ENCODE peak calls at places on chromosomes 4 and X, in four cellular contexts. C, V, Q and I are unnamed samples.

GRCh38 chrX:136028383-136028984 is 43.2 kb downstream of the SLC9A6 start:
- DNase-seq in V (no peak), C (peak), Q (no peak), I (no peak)

GRCh38 chr4:80788798-80789197 is 241.7 kb upstream of the BMP3 start:
- DNase-seq in Q (no peak), C (peak), V (no peak), I (no peak)

GRCh38 chr4:173317003-173317402 is 17.2 kb downstream of the HMGB2 start:
- DNase-seq in V (no peak), C (peak), Q (no peak), I (no peak)

GRCh38 chr4:83107636-83108035 is 6.9 kb downstream of the PLAC8 start:
- DNase-seq in C (no peak), Q (no peak), V (no peak), I (no peak)

GRCh38 chr4:36243355-36244256 is 708 bp downstream of the ARAP2 start:
- DNase-seq in V (no peak), Q (no peak), C (peak), I (peak)

GRCh38 chrX:9885150-9885549 is 82.0 kb upstream of the CLDN34 start:
- DNase-seq in V (peak), Q (peak), C (peak), I (peak)

GRCh38 chr4:791866-792630 is 33.9 kb downstream of the CPLX1 start:
- DNase-seq in C (no peak), V (peak), Q (peak), I (no peak)

GRCh38 chrX:72540318-72540717 is 32.3 kb downstream of the HDAC8 start:
- DNase-seq in C (peak), Q (no peak), V (no peak), I (no peak)

GRCh38 chr4:105002278-105002677 is 144.4 kb upstream of the TET2 start:
- DNase-seq in C (no peak), Q (no peak), V (no peak), I (no peak)

GRCh38 chrX:40104649-40105015 is 6.9 kb upstream of the BCOR start:
- DNase-seq in C (peak), Q (peak), V (no peak), I (no peak)

GRCh38 chr4:26161030-26161824 is 159.6 kb upstream of the RBPJ start:
- DNase-seq in Q (no peak), C (no peak), V (no peak), I (peak)

GRCh38 chr4:1045193-1045594 is 33.8 kb downstream of the FGFRL1 start:
- DNase-seq in Q (peak), C (no peak), V (peak), I (no peak)

GRCh38 chr4:166064706-166065105 is 191.7 kb downstream of the TLL1 start:
- DNase-seq in Q (no peak), V (no peak), C (no peak), I (no peak)

GRCh38 chr4:14262221-14262620 is 634.7 kb upstream of the BOD1L1 start:
- DNase-seq in Q (no peak), V (no peak), C (no peak), I (no peak)

GRCh38 chrX:151517421-151517820 is 46.1 kb upstream of the PASD1 start:
- DNase-seq in Q (no peak), C (no peak), V (no peak), I (no peak)

GRCh38 chrX:21691512-21692018 is 33.4 kb upstream of the KLHL34 start:
- DNase-seq in C (no peak), Q (no peak), V (no peak), I (no peak)

GRCh38 chr4:158722291-158722916 is 792 bp downstream of the PPID start:
- DNase-seq in C (peak), Q (no peak), V (peak), I (no peak)

GRCh38 chr4:140004580-140005314 is 149.2 kb downstream of the MAML3 start:
- DNase-seq in V (peak), Q (peak), C (peak), I (peak)

GRCh38 chrX:53262189-53262917 is 19.0 kb downstream of the IQSEC2 start:
- DNase-seq in C (no peak), V (no peak), Q (no peak), I (no peak)

GRCh38 chr4:10115271-10115656 is 1.3 kb downstream of the WDR1 start:
- DNase-seq in C (peak), Q (no peak), V (no peak), I (no peak)

GRCh38 chr4:145626623-145626982 is 7.4 kb downstream of the MMAA start:
- DNase-seq in C (no peak), Q (no peak), V (no peak), I (no peak)

GRCh38 chrX:107429090-107429489 is 20.4 kb upstream of the FRMPD3 start:
- DNase-seq in Q (no peak), C (peak), V (peak), I (no peak)

GRCh38 chrX:13190051-13190450 is 129.8 kb downstream of the ATXN3L start:
- DNase-seq in V (no peak), C (no peak), Q (no peak), I (no peak)

GRCh38 chrX:24424948-24425347 is 40.1 kb upstream of the PDK3 start:
- DNase-seq in Q (peak), V (no peak), C (peak), I (no peak)

GRCh38 chr4:138609943-138610350 is 367.8 kb upstream of the SLC7A11 start:
- DNase-seq in C (peak), V (no peak), Q (no peak), I (no peak)

GRCh38 chr4:173332963-173333657 is 1.0 kb downstream of the HMGB2 start:
- DNase-seq in C (peak), Q (no peak), V (no peak), I (no peak)

GRCh38 chr4:110508827-110509446 is 33.0 kb downstream of the ENPEP start:
- DNase-seq in V (no peak), Q (no peak), C (peak), I (no peak)

GRCh38 chr4:80335554-80336358 is at the start of gene CFAP299:
- DNase-seq in C (peak), V (peak), Q (peak), I (peak)

GRCh38 chr4:112199041-112199440 is 32.5 kb upstream of the AP1AR start:
- DNase-seq in C (no peak), V (no peak), Q (no peak), I (no peak)

GRCh38 chr4:154389142-154389541 is 102.5 kb downstream of the DCHS2 start:
- DNase-seq in V (no peak), C (no peak), Q (no peak), I (no peak)

GRCh38 chr4:184003433-184003832 is 98.3 kb downstream of the STOX2 start:
- DNase-seq in Q (no peak), C (no peak), V (no peak), I (no peak)

GRCh38 chrX:81378550-81378949 is 176.6 kb downstream of the SH3BGRL start:
- DNase-seq in C (no peak), V (no peak), Q (no peak), I (no peak)

GRCh38 chr4:115505326-115505725 is 391.9 kb upstream of the NDST4 start:
- DNase-seq in Q (no peak), C (no peak), V (no peak), I (no peak)

GRCh38 chr4:76694056-76694455 is 203.9 kb downstream of the SOWAHB start:
- DNase-seq in C (no peak), Q (no peak), V (no peak), I (no peak)

GRCh38 chr4:8028884-8029568 is 89.4 kb upstream of the AFAP1 start:
- DNase-seq in Q (no peak), C (no peak), V (no peak), I (no peak)

GRCh38 chr4:8026455-8026854 is 86.8 kb upstream of the AFAP1 start:
- DNase-seq in V (no peak), C (no peak), Q (no peak), I (no peak)

GRCh38 chr4:8029689-8030088 is 90.0 kb upstream of the AFAP1 start:
- DNase-seq in V (no peak), C (no peak), Q (no peak), I (no peak)

GRCh38 chr4:8030121-8030781 is 90.6 kb upstream of the AFAP1 start:
- DNase-seq in C (no peak), V (no peak), Q (no peak), I (no peak)

DNA sequence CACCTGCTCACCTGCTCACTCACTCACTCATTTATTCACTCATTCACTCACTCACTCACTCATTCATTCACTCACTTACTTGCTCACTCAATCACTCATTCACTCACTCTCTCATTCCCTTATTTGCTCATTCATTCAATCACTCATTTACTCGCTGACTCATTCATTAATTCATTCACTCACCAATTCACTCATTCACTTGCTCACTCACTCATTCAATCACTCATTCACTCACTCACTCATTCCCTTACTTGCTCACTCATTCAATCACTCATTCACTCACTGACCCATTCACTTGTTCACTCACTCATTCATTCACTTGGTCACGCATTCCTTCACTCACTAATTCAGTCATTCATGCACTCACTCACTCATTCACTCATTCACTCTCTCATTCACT is 88.7 kb upstream of the AFAP1 start:
- DNase-seq in C (no peak), V (no peak), Q (no peak), I (no peak)
- TF ChIP-seq CTCF in C (no peak), V (no peak), Q (no peak), I (no peak)

GRCh38 chr4:101210331-101210730 is 137.0 kb downstream of the PPP3CA start:
- DNase-seq in Q (no peak), V (no peak), C (no peak), I (no peak)
- TF ChIP-seq CTCF in Q (no peak), V (no peak), C (no peak), I (no peak)

GRCh38 chr4:13143234-13143633 is 340.9 kb downstream of the RAB28 start:
- DNase-seq in Q (no peak), V (no peak), C (no peak), I (no peak)

GRCh38 chr4:13143704-13144103 is 340.4 kb downstream of the RAB28 start:
- DNase-seq in C (no peak), V (no peak), Q (no peak), I (no peak)

GRCh38 chr4:13137400-13137799 is 346.7 kb downstream of the RAB28 start:
- DNase-seq in Q (no peak), V (no peak), C (no peak), I (no peak)

DNA sequence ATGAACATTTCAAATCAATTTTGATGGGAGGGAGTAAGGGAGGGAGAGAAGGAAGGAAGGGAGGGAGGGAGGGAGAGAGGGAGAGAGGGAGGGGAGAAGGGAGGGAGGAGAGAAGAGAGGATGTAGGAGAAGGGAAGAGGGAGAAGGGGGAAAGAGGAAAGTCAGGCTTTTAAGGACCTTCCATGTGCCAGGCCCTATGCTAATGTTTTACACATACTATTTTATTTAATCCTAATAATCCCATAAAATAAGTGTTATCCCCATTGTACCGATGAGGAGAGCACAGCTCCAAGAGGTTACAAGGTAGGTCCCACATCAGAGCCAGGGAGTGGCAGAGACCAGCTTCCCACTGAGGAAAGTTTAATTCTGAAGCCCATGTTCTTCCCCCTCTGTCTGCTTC is 341.9 kb downstream of the RAB28 start:
- DNase-seq in C (no peak), Q (no peak), V (no peak), I (no peak)
- TF ChIP-seq CTCF in C (no peak), Q (no peak), V (no peak), I (no peak)

GRCh38 chr4:30264465-30264864 is 455.7 kb upstream of the PCDH7 start:
- DNase-seq in V (no peak), Q (no peak), C (no peak), I (no peak)

GRCh38 chr4:30268370-30268769 is 451.8 kb upstream of the PCDH7 start:
- DNase-seq in V (no peak), Q (no peak), C (no peak), I (no peak)

GRCh38 chr4:30269850-30270249 is 450.3 kb upstream of the PCDH7 start:
- DNase-seq in V (no peak), C (peak), Q (no peak), I (no peak)
- TF ChIP-seq CTCF in V (peak), C (peak), Q (no peak), I (peak)